ENCODE peak calls at places on chromosomes 13 and 19, in five cellular contexts. Y is A549, Z is tibial nerve, H is esophagus muscularis mucosa, S is suprapubic skin. O is an unnamed sample.
A peak's percentile ranks its signal among the peaks of the same experiment; 100 is the strongest.

GRCh38 chr13:37383856-37384255 is 214.7 kb downstream of the POSTN start:
- DNase-seq in Y (no peak), Z (no peak), H (no peak), S (no peak), O (no peak)

GRCh38 chr13:35356572-35356971 is 119.9 kb downstream of the MAB21L1 start:
- DNase-seq in Y (no peak), Z (no peak), H (no peak), S (no peak), O (no peak)

GRCh38 chr19:2503521-2504109 is 27.7 kb downstream of the GADD45B start:
- DNase-seq in Y (peak; percentile 47), Z (no peak), H (no peak), S (no peak), O (no peak)

GRCh38 chr19:49441210-49441959 is at the start of gene SLC17A7:
- DNase-seq in Y (peak; percentile 70), Z (peak; percentile 67), H (no peak), S (peak; percentile 89), O (no peak)

GRCh38 chr19:45508681-45508930 is 1.3 kb downstream of the VASP start:
- DNase-seq in Y (no peak), Z (no peak), H (no peak), S (no peak), O (no peak)

GRCh38 chr19:45952341-45952690 is 21.3 kb downstream of the NOVA2 start:
- DNase-seq in Y (no peak), Z (no peak), H (no peak), S (no peak), O (no peak)

GRCh38 chr19:15252398-15253018 is 20.3 kb upstream of the EPHX3 start:
- DNase-seq in Y (peak; percentile 33), Z (no peak), H (no peak), S (no peak), O (no peak)

GRCh38 chr13:36673352-36673751 is 468 bp upstream of the SERTM1 start:
- DNase-seq in Y (no peak), Z (no peak), H (no peak), S (no peak), O (no peak)

GRCh38 chr19:2549701-2550191 is 73.8 kb downstream of the GADD45B start:
- DNase-seq in Y (no peak), Z (peak; percentile 73), H (peak; percentile 95), S (peak; percentile 95), O (no peak)

GRCh38 chr19:45078390-45079062 is 534 bp upstream of the GEMIN7 start:
- DNase-seq in Y (no peak), Z (no peak), H (no peak), S (no peak), O (no peak)

GRCh38 chr13:83798731-83799130 is 83.5 kb downstream of the SLITRK1 start:
- DNase-seq in Y (no peak), Z (no peak), H (no peak), S (no peak), O (no peak)

GRCh38 chr19:39617745-39618144 is 15.4 kb downstream of the LGALS13 start:
- DNase-seq in Y (no peak), Z (no peak), H (no peak), S (no peak), O (no peak)

GRCh38 chr13:24264976-24265375 is 44.4 kb upstream of the C1QTNF9 start:
- DNase-seq in Y (no peak), Z (no peak), H (no peak), S (no peak), O (no peak)

GRCh38 chr19:4732680-4733114 is 9.1 kb upstream of the DPP9 start:
- DNase-seq in Y (peak; percentile 68), Z (no peak), H (no peak), S (no peak), O (peak; percentile 64)

GRCh38 chr13:50410921-50411712 is 395.9 kb downstream of the KCNRG start:
- DNase-seq in Y (peak; percentile 67), Z (no peak), H (no peak), S (no peak), O (no peak)

GRCh38 chr19:16566161-16566560 is 6.1 kb downstream of the SLC35E1 start:
- DNase-seq in Y (no peak), Z (no peak), H (no peak), S (no peak), O (no peak)

GRCh38 chr19:31448221-31448657 is 99.0 kb upstream of the TSHZ3 start:
- DNase-seq in Y (peak; percentile 32), Z (peak; percentile 15), H (peak; percentile 92), S (peak; percentile 69), O (no peak)

GRCh38 chr13:94480672-94481145 is 1.2 kb upstream of the DCT start:
- DNase-seq in Y (no peak), Z (peak; percentile 19), H (no peak), S (no peak), O (no peak)

GRCh38 chr19:3054972-3055740 is 7.1 kb downstream of the TLE5 start:
- DNase-seq in Y (peak; percentile 78), Z (no peak), H (no peak), S (no peak), O (no peak)

GRCh38 chr19:8592231-8593009 is 15.2 kb upstream of the MYO1F start:
- DNase-seq in Y (peak; percentile 98), Z (peak; percentile 99), H (peak; percentile 99), S (peak; percentile 99), O (peak; percentile 94)

GRCh38 chr13:78100481-78100880 is 181.8 kb upstream of the EDNRB start:
- DNase-seq in Y (no peak), Z (no peak), H (no peak), S (no peak), O (no peak)

GRCh38 chr19:34428549-34429285 is 536 bp downstream of the UBA2 start:
- DNase-seq in Y (peak; percentile 52), Z (no peak), H (no peak), S (no peak), O (peak; percentile 82)

GRCh38 chr19:49852631-49853126 is 1.7 kb downstream of the PTOV1 start:
- DNase-seq in Y (no peak), Z (no peak), H (no peak), S (no peak), O (no peak)

GRCh38 chr19:5454743-5455142 is 474 bp upstream of the ZNRF4 start:
- DNase-seq in Y (no peak), Z (no peak), H (no peak), S (no peak), O (no peak)

GRCh38 chr19:49590971-49591730 is at the start of gene PRR12:
- DNase-seq in Y (peak; percentile 88), Z (no peak), H (peak; percentile 94), S (no peak), O (peak; percentile 81)

GRCh38 chr13:29319451-29319850 is 276.0 kb downstream of the SLC7A1 start:
- DNase-seq in Y (no peak), Z (no peak), H (no peak), S (no peak), O (no peak)

GRCh38 chr19:40822161-40822560 is 23.2 kb downstream of the EGLN2 start:
- DNase-seq in Y (no peak), Z (no peak), H (no peak), S (no peak), O (no peak)

GRCh38 chr13:55761986-55762385 is 1378.7 kb upstream of the PRR20A start:
- DNase-seq in Y (no peak), Z (no peak), H (no peak), S (no peak), O (no peak)

GRCh38 chr13:43316997-43317396 is 293.6 kb downstream of the DNAJC15 start:
- DNase-seq in Y (no peak), Z (no peak), H (no peak), S (no peak), O (no peak)

GRCh38 chr19:34851277-34851804 is 75.4 kb upstream of the ZNF30 start:
- DNase-seq in Y (peak; percentile 22), Z (no peak), H (no peak), S (no peak), O (no peak)

GRCh38 chr13:98632971-98633370 is 56.1 kb upstream of the STK24 start:
- DNase-seq in Y (no peak), Z (no peak), H (no peak), S (no peak), O (no peak)

DNA sequence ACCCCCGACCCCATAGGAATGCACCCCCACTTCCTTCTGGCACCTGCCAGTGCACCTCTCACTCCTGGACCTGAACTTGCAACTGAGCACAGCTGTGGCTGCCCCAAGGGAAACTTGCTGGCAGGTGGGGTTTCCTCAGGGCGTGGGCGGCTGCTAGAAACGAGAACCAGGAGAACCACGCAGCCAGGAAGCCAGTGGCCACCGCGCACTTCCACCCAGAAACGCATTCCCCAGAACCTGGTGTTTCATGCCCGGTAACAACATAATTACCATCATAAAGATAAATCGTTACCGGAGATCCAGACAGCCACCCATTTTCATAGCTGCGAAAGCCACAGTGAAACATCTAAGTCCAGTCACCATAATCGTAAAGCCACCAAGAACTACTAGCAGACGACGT is 75.2 kb upstream of the C13orf46 start:
- DNase-seq in Y (no peak), Z (no peak), H (no peak), S (no peak), O (no peak)
- TF ChIP-seq POLR2A in Y (no peak), Z (no peak), H (no peak), S (no peak), O (no peak)

GRCh38 chr13:21948781-21949474 is 278.1 kb downstream of the FGF9 start:
- DNase-seq in Y (no peak), Z (no peak), H (no peak), S (no peak), O (no peak)
- TF ChIP-seq POLR2A in Y (no peak), Z (no peak), H (no peak), S (no peak), O (no peak)

GRCh38 chr13:46402178-46402577 is 15.1 kb upstream of the RUBCNL start:
- DNase-seq in Y (no peak), Z (no peak), H (no peak), S (no peak), O (no peak)

GRCh38 chr13:46404732-46405097 is 17.7 kb upstream of the RUBCNL start:
- DNase-seq in Y (no peak), Z (no peak), H (no peak), S (no peak), O (no peak)

GRCh38 chr13:46401432-46401831 is 14.4 kb upstream of the RUBCNL start:
- DNase-seq in Y (no peak), Z (no peak), H (no peak), S (no peak), O (no peak)

GRCh38 chr13:46403851-46404731 is 17.0 kb upstream of the RUBCNL start:
- DNase-seq in Y (no peak), Z (no peak), H (no peak), S (no peak), O (no peak)

GRCh38 chr13:46405457-46405856 is 18.4 kb upstream of the RUBCNL start:
- DNase-seq in Y (no peak), Z (no peak), H (no peak), S (no peak), O (no peak)
- TF ChIP-seq POLR2A in Y (no peak), Z (no peak), H (no peak), S (no peak), O (no peak)

DNA sequence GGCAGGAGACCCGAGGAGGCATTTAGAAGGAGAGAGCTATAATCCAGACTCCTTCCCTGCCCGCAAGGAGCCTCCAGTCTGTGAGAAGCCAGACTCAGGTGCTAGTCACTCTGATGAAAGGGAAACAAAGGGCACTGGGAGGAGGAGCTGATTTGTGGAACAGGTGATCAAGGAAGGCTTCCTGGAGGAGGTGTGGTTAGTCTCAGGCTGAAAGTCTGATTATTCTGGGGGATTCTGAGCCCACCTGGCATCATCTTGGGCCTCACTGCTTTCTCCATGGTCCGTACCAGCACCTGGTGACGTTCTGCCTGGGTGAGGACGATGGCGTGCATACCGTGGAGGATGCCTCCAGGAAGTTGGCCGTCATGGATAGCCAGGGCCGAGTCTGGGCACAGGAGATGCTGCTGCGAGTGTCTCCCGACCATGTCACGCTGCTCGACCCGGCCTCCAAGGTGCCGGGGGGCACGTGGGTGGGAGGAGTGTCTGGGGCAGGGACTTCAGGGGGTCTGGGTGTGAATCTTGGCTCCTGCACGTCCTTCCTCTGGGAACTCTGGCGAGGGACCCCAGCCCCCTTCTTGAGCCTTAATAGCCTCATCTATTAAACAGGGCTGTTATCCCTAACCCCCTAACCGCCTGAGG is 3.9 kb downstream of the EPS8L1 start:
- DNase-seq in Y (no peak), Z (no peak), H (no peak), S (no peak), O (no peak)
- TF ChIP-seq POLR2A in Y (no peak), Z (no peak), H (no peak), S (no peak), O (no peak)